ENCODE peak calls at places on chromosomes 5 and 9, in seven cellular contexts. F is left ventricle myocardium inferior, U is brain microvascular endothelial cell, A is hepatocyte, E is heart left ventricle, K is cardiac muscle cell, L is H9. G is an unnamed sample.

GRCh38 chr5:107223066-107223465 is 447.7 kb downstream of the EFNA5 start:
- DNase-seq in F (no peak), U (no peak), A (no peak), E (no peak), K (no peak), L (no peak), G (no peak)

GRCh38 chr9:116073826-116074225 is 79.8 kb upstream of the PAPPA start:
- DNase-seq in F (no peak), U (peak; percentile 16), A (no peak), E (no peak), K (no peak), L (no peak), G (no peak)

GRCh38 chr5:53476531-53477480 is 3.6 kb upstream of the FST start:
- DNase-seq in F (no peak), U (no peak), A (peak; percentile 7), E (no peak), K (no peak), L (no peak), G (no peak)

GRCh38 chr9:91949293-91949945 is 609 bp downstream of the ROR2 start:
- DNase-seq in F (no peak), U (no peak), A (peak; percentile 57), E (no peak), K (peak; percentile 66), L (peak; percentile 44), G (no peak)

GRCh38 chr5:57327934-57328333 is 154.1 kb downstream of the GPBP1 start:
- DNase-seq in F (no peak), U (no peak), A (peak; percentile 74), E (no peak), K (no peak), L (no peak), G (peak; percentile 90)

GRCh38 chr9:21711504-21711903 is 90.9 kb upstream of the MTAP start:
- DNase-seq in F (no peak), U (no peak), A (no peak), E (no peak), K (no peak), L (peak; percentile 30), G (peak; percentile 70)

GRCh38 chr5:39892708-39893107 is 467.9 kb upstream of the DAB2 start:
- DNase-seq in F (no peak), U (peak; percentile 40), A (no peak), E (no peak), K (no peak), L (no peak), G (no peak)

GRCh38 chr9:111599948-111600343 is 499 bp upstream of the PTGR1 start:
- DNase-seq in F (no peak), U (no peak), A (no peak), E (no peak), K (no peak), L (no peak), G (no peak)

GRCh38 chr5:5721881-5722280 is 299.4 kb downstream of the ICE1 start:
- DNase-seq in F (no peak), U (no peak), A (no peak), E (no peak), K (no peak), L (no peak), G (peak; percentile 15)

GRCh38 chr9:113350937-113351336 is 1.6 kb downstream of the BSPRY start:
- DNase-seq in F (no peak), U (no peak), A (no peak), E (no peak), K (no peak), L (no peak), G (no peak)

GRCh38 chr5:16518606-16519005 is 53.0 kb upstream of the ZNF622 start:
- DNase-seq in F (no peak), U (no peak), A (no peak), E (no peak), K (no peak), L (no peak), G (no peak)

GRCh38 chr9:101516655-101517054 is 17.0 kb upstream of the RNF20 start:
- DNase-seq in F (no peak), U (no peak), A (no peak), E (no peak), K (no peak), L (no peak), G (no peak)

GRCh38 chr5:112475747-112476435 is 56.8 kb upstream of the EPB41L4A start:
- DNase-seq in F (no peak), U (no peak), A (no peak), E (no peak), K (no peak), L (no peak), G (peak; percentile 36)

GRCh38 chr5:178982941-178983340 is 12.2 kb downstream of the GRM6 start:
- DNase-seq in F (no peak), U (no peak), A (no peak), E (no peak), K (no peak), L (no peak), G (no peak)

DNA sequence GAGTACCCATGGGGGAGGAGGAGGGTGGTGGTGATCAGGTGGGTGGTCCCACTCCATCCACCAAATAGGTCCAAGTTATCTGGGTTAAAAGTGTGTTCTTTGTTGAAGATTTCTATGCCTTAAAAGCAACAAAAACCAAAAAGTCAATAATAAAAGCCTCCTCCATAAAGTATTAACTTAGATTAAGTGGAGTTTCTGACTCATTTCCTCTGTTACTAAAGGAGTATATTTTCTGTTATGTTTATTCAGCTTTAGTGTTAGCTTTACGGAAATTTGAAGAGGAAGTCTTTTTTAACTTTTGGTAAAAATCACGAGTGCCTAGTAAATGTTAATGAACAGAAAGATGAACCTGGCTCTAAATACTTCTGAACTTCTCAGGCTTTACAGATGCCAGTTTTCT is 17.8 kb downstream of the FBXO38 start:
- DNase-seq in F (no peak), U (no peak), A (no peak), E (no peak), K (no peak), L (no peak), G (no peak)
- H3K27ac ChIP-seq in F (peak overlapping the region; percentile 41), U (no peak overlapping the region), A (no peak overlapping the region), E (peak overlapping the region; percentile 19), K (no peak overlapping the region), L (no peak overlapping the region), G (no peak overlapping the region)

GRCh38 chr9:35667939-35668338 is 2.9 kb upstream of the ARHGEF39 start:
- DNase-seq in F (no peak), U (no peak), A (no peak), E (no peak), K (no peak), L (no peak), G (no peak)

GRCh38 chr9:35666547-35666946 is 1.6 kb upstream of the ARHGEF39 start:
- DNase-seq in F (no peak), U (no peak), A (no peak), E (no peak), K (no peak), L (no peak), G (no peak)

GRCh38 chr9:35664531-35665470 is at the start of gene ARHGEF39:
- DNase-seq in F (peak; percentile 80), U (peak; percentile 53), A (peak; percentile 92), E (peak; percentile 86), K (peak; percentile 90), L (peak; percentile 94), G (peak; percentile 93)

GRCh38 chr9:35666045-35666444 is 1.1 kb upstream of the ARHGEF39 start:
- DNase-seq in F (no peak), U (peak; percentile 26), A (no peak), E (no peak), K (no peak), L (no peak), G (no peak)

GRCh38 chr9:35665471-35665818 is 450 bp upstream of the ARHGEF39 start:
- DNase-seq in F (no peak), U (no peak), A (no peak), E (no peak), K (no peak), L (no peak), G (no peak)
- TF ChIP-seq CTCF in F (no peak), U (no peak), A (no peak), E (no peak), K (no peak), L (peak; percentile 8), G (no peak)

GRCh38 chr9:94918038-94918753 is 191.7 kb downstream of the AOPEP start:
- DNase-seq in F (no peak), U (no peak), A (no peak), E (no peak), K (no peak), L (peak; percentile 12), G (no peak)
- H3K27ac ChIP-seq in F (no peak overlapping the region), U (no peak overlapping the region), A (no peak overlapping the region), E (no peak overlapping the region), K (no peak overlapping the region), L (no peak overlapping the region), G (peak overlapping the region; percentile 13)

GRCh38 chr9:16154570-16155078 is 601.8 kb downstream of the CCDC171 start:
- DNase-seq in F (peak; percentile 30), U (no peak), A (peak; percentile 83), E (no peak), K (peak; percentile 63), L (peak; percentile 85), G (no peak)
- TF ChIP-seq CTCF in F (peak; percentile 53), U (peak; percentile 46), A (peak; percentile 53), E (peak; percentile 17), K (peak; percentile 50), L (peak; percentile 70), G (no peak)

GRCh38 chr5:166532821-166533220 is 1758.6 kb upstream of the WWC1 start:
- DNase-seq in F (no peak), U (no peak), A (no peak), E (no peak), K (no peak), L (no peak), G (no peak)

DNA sequence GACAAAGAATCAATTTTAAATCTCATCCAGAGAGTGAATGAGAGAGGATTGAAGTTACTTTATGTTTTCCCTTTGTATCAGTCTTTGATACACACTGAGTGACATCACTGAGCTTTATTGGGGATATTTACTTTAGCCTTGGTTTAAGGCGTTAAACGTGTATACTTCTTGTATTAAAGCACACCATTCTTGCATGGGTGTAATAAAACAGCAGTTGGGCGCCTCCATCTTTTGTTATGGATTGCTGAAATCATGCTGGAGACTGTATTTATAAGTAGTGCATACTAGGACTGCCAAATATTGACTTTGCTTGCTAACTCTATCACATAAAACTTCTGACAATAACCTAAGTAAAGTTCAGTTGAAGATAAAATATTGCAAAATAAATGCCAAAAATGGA is 1755.8 kb upstream of the WWC1 start:
- DNase-seq in F (no peak), U (no peak), A (no peak), E (no peak), K (no peak), L (no peak), G (no peak)
- H3K27ac ChIP-seq in F (no peak overlapping the region), U (no peak overlapping the region), A (no peak overlapping the region), E (no peak overlapping the region), K (no peak overlapping the region), L (no peak overlapping the region), G (no peak overlapping the region)

GRCh38 chr5:78597068-78597857 is 51.3 kb downstream of the LHFPL2 start:
- DNase-seq in F (no peak), U (peak; percentile 76), A (no peak), E (peak; percentile 43), K (no peak), L (no peak), G (peak; percentile 64)
- TF ChIP-seq CTCF in F (no peak), U (no peak), A (no peak), E (no peak), K (no peak), L (no peak), G (no peak)